ENCODE peak calls at places on chromosome 2, in nine cellular contexts. C, Q, F, A, I, G, O, X and U are unnamed samples.

GRCh38 chr2:139439100-139439499 is 658.9 kb upstream of the NXPH2 start:
- DNase-seq in C (no peak), Q (no peak), F (no peak), A (no peak), I (no peak), G (no peak), O (no peak), X (no peak), U (no peak)

GRCh38 chr2:109057686-109058085 is 68.7 kb upstream of the EDAR start:
- DNase-seq in C (no peak), Q (no peak), F (peak; percentile 30), A (peak; percentile 51), I (no peak), G (no peak), O (no peak), X (peak; percentile 63), U (no peak)

GRCh38 chr2:160351978-160352377 is 141.6 kb downstream of the RBMS1 start:
- DNase-seq in C (no peak), Q (no peak), F (no peak), A (no peak), I (no peak), G (no peak), O (no peak), X (no peak), U (no peak)

GRCh38 chr2:129723277-129724020 is 256.0 kb upstream of the RAB6C start:
- DNase-seq in C (no peak), Q (no peak), F (no peak), A (no peak), I (no peak), G (no peak), O (no peak), X (no peak), U (no peak)

GRCh38 chr2:119252186-119253113 is 28.8 kb downstream of the STEAP3 start:
- DNase-seq in C (no peak), Q (no peak), F (no peak), A (peak; percentile 19), I (peak; percentile 49), G (no peak), O (no peak), X (no peak), U (no peak)

GRCh38 chr2:15155959-15156574 is 405.1 kb downstream of the NBAS start:
- DNase-seq in C (no peak), Q (no peak), F (no peak), A (no peak), I (no peak), G (no peak), O (no peak), X (no peak), U (no peak)

GRCh38 chr2:207792244-207792785 is 22.6 kb upstream of the FZD5 start:
- DNase-seq in C (no peak), Q (no peak), F (no peak), A (no peak), I (peak; percentile 9), G (no peak), O (no peak), X (no peak), U (no peak)

GRCh38 chr2:219644801-219645480 is 17.5 kb downstream of the SLC4A3 start:
- DNase-seq in C (peak; percentile 69), Q (no peak), F (no peak), A (no peak), I (no peak), G (no peak), O (no peak), X (no peak), U (peak; percentile 44)